ENCODE peak calls at places on chromosomes 2 and 18, in ten cellular contexts. X, U, J, Q, C, P, E, R, F and T are unnamed samples.

GRCh38 chr2:37583867-37584266 is 87.6 kb downstream of the CDC42EP3 start:
- DNase-seq in X (no peak), U (peak; percentile 74), J (no peak), Q (no peak), C (no peak), P (no peak), E (no peak), R (no peak), F (no peak), T (no peak)

GRCh38 chr18:62131305-62131909 is 55.4 kb downstream of the PIGN start:
- DNase-seq in X (peak; percentile 27), U (peak; percentile 76), J (peak; percentile 67), Q (no peak), C (peak; percentile 67), P (peak; percentile 68), E (peak; percentile 24), R (peak; percentile 27), F (peak; percentile 82), T (peak; percentile 72)

GRCh38 chr2:19796036-19796703 is 105.6 kb downstream of the TTC32 start:
- DNase-seq in X (no peak), U (peak; percentile 45), J (no peak), Q (no peak), C (no peak), P (no peak), E (no peak), R (no peak), F (peak; percentile 49), T (no peak)

GRCh38 chr2:238449241-238449640 is 22.5 kb downstream of the ASB1 start:
- DNase-seq in X (no peak), U (no peak), J (no peak), Q (no peak), C (no peak), P (no peak), E (no peak), R (no peak), F (no peak), T (no peak)

GRCh38 chr2:160974803-160975202 is 185.4 kb upstream of the TANK start:
- DNase-seq in X (no peak), U (peak; percentile 7), J (no peak), Q (no peak), C (no peak), P (no peak), E (no peak), R (no peak), F (no peak), T (no peak)

GRCh38 chr2:240308111-240308651 is 127.3 kb upstream of the GPC1 start:
- DNase-seq in X (no peak), U (no peak), J (no peak), Q (no peak), C (no peak), P (no peak), E (no peak), R (peak; percentile 12), F (no peak), T (no peak)

GRCh38 chr18:39313992-39314391 is 1748.4 kb upstream of the CELF4 start:
- DNase-seq in X (no peak), U (no peak), J (no peak), Q (no peak), C (no peak), P (no peak), E (no peak), R (no peak), F (no peak), T (peak; percentile 15)

GRCh38 chr2:18473241-18473841 is 87.1 kb downstream of the RDH14 start:
- DNase-seq in X (no peak), U (peak; percentile 96), J (no peak), Q (no peak), C (no peak), P (no peak), E (peak; percentile 34), R (no peak), F (peak; percentile 67), T (no peak)

GRCh38 chr2:100877555-100877954 is 57.6 kb downstream of the NPAS2 start:
- DNase-seq in X (no peak), U (peak; percentile 63), J (no peak), Q (no peak), C (no peak), P (no peak), E (peak; percentile 31), R (no peak), F (peak; percentile 77), T (no peak)

GRCh38 chr2:9318461-9319337 is 104.6 kb downstream of the ITGB1BP1 start:
- DNase-seq in X (no peak), U (no peak), J (no peak), Q (peak; percentile 31), C (no peak), P (no peak), E (peak; percentile 52), R (peak; percentile 33), F (peak; percentile 70), T (no peak)

GRCh38 chr2:198424112-198424511 is 619.7 kb downstream of the PLCL1 start:
- DNase-seq in X (no peak), U (no peak), J (no peak), Q (no peak), C (no peak), P (no peak), E (no peak), R (no peak), F (no peak), T (no peak)

GRCh38 chr18:10057808-10058791 is 144.3 kb downstream of the VAPA start:
- DNase-seq in X (peak; percentile 57), U (peak; percentile 84), J (no peak), Q (peak; percentile 12), C (no peak), P (peak; percentile 16), E (no peak), R (no peak), F (peak; percentile 89), T (no peak)

GRCh38 chr2:133270550-133270949 is 297.7 kb downstream of the NCKAP5 start:
- DNase-seq in X (no peak), U (no peak), J (no peak), Q (no peak), C (no peak), P (no peak), E (no peak), R (no peak), F (no peak), T (no peak)

GRCh38 chr2:202378001-202378400 is 1.9 kb downstream of the BMPR2 start:
- DNase-seq in X (no peak), U (no peak), J (no peak), Q (no peak), C (no peak), P (no peak), E (no peak), R (no peak), F (no peak), T (no peak)

GRCh38 chr2:178190938-178191910 is 3.1 kb upstream of the OSBPL6 start:
- DNase-seq in X (no peak), U (no peak), J (no peak), Q (no peak), C (no peak), P (peak; percentile 4), E (no peak), R (no peak), F (no peak), T (no peak)

GRCh38 chr2:58895849-58896248 is 654.7 kb upstream of the FANCL start:
- DNase-seq in X (peak; percentile 49), U (no peak), J (no peak), Q (no peak), C (no peak), P (no peak), E (no peak), R (no peak), F (no peak), T (no peak)

GRCh38 chr2:27408601-27409320 is 630 bp downstream of the PPM1G start:
- DNase-seq in X (no peak), U (no peak), J (no peak), Q (no peak), C (peak; percentile 33), P (peak; percentile 69), E (no peak), R (peak; percentile 26), F (peak; percentile 14), T (no peak)

GRCh38 chr18:54622084-54622483 is 31.0 kb downstream of the DYNAP start:
- DNase-seq in X (no peak), U (no peak), J (no peak), Q (no peak), C (no peak), P (no peak), E (no peak), R (no peak), F (no peak), T (no peak)
- TF ChIP-seq CTCF in X (no peak), U (peak; percentile 30), J (peak; percentile 46), Q (no peak), C (peak; percentile 75), P (no peak), E (no peak), R (no peak), F (no peak), T (no peak)

GRCh38 chr2:11676640-11677039 is 6.6 kb upstream of the NTSR2 start:
- DNase-seq in X (no peak), U (no peak), J (no peak), Q (no peak), C (no peak), P (no peak), E (no peak), R (no peak), F (no peak), T (no peak)
- TF ChIP-seq CTCF in X (no peak), U (peak; percentile 6), J (no peak), Q (no peak), C (no peak), P (no peak), E (no peak), R (no peak), F (no peak), T (no peak)

GRCh38 chr2:216215991-216216390 is 106.8 kb downstream of the XRCC5 start:
- DNase-seq in X (no peak), U (peak; percentile 40), J (no peak), Q (no peak), C (no peak), P (peak; percentile 38), E (no peak), R (no peak), F (peak; percentile 23), T (no peak)
- TF ChIP-seq CTCF in X (no peak), U (peak; percentile 40), J (peak; percentile 55), Q (no peak), C (peak; percentile 67), P (peak; percentile 38), E (no peak), R (peak; percentile 18), F (peak; percentile 31), T (peak; percentile 24)

GRCh38 chr2:223621901-223622300 is 19.7 kb upstream of the SCG2 start:
- DNase-seq in X (no peak), U (no peak), J (no peak), Q (no peak), C (no peak), P (no peak), E (no peak), R (no peak), F (no peak), T (no peak)

GRCh38 chr2:223613017-223613950 is 11.1 kb upstream of the SCG2 start:
- DNase-seq in X (peak; percentile 66), U (peak; percentile 99), J (peak; percentile 36), Q (peak; percentile 60), C (peak; percentile 41), P (peak; percentile 61), E (peak; percentile 79), R (peak; percentile 78), F (peak; percentile 98), T (peak; percentile 74)

GRCh38 chr2:223614534-223614933 is 12.4 kb upstream of the SCG2 start:
- DNase-seq in X (no peak), U (no peak), J (no peak), Q (no peak), C (no peak), P (no peak), E (no peak), R (no peak), F (no peak), T (no peak)

GRCh38 chr2:223619486-223620129 is 17.4 kb upstream of the SCG2 start:
- DNase-seq in X (no peak), U (no peak), J (no peak), Q (no peak), C (no peak), P (no peak), E (no peak), R (no peak), F (no peak), T (peak; percentile 17)

GRCh38 chr2:223618172-223619035 is 16.2 kb upstream of the SCG2 start:
- DNase-seq in X (no peak), U (no peak), J (no peak), Q (no peak), C (peak; percentile 14), P (peak; percentile 28), E (no peak), R (no peak), F (no peak), T (no peak)
- TF ChIP-seq CTCF in X (no peak), U (no peak), J (no peak), Q (no peak), C (no peak), P (no peak), E (no peak), R (no peak), F (no peak), T (no peak)